ENCODE peak calls at places on chromosomes 4 and X, in five cellular contexts. One of them, this sample, is unnamed. For H3K4me1, the result is how much of the 10 kb centered on the place peaks cover.

GRCh38 chr4:154743683-154744340 is at the start of gene LRAT:
- DNase-seq in naive thymus-derived CD4-positive, alpha-beta T cell: peak
- DNase-seq in fibroblast of lung: no peak
- DNase-seq in IMR-90: no peak
- DNase-seq in cardiac muscle cell: peak
- DNase-seq in this sample: no peak

GRCh38 chrX:24166078-24166477 is 16.5 kb downstream of the ZFX start:
- DNase-seq in naive thymus-derived CD4-positive, alpha-beta T cell: no peak
- DNase-seq in fibroblast of lung: no peak
- DNase-seq in IMR-90: no peak
- DNase-seq in cardiac muscle cell: no peak
- DNase-seq in this sample: no peak

GRCh38 chr4:25258980-25259578 is 25.2 kb downstream of the PI4K2B start:
- DNase-seq in naive thymus-derived CD4-positive, alpha-beta T cell: no peak
- DNase-seq in fibroblast of lung: no peak
- DNase-seq in IMR-90: peak
- DNase-seq in cardiac muscle cell: no peak
- DNase-seq in this sample: no peak

GRCh38 chr4:41505161-41505653 is 32.8 kb upstream of the LIMCH1 start:
- DNase-seq in naive thymus-derived CD4-positive, alpha-beta T cell: no peak
- DNase-seq in fibroblast of lung: peak
- DNase-seq in IMR-90: no peak
- DNase-seq in cardiac muscle cell: no peak
- DNase-seq in this sample: no peak

GRCh38 chrX:102708900-102709299 is 3.3 kb upstream of the GPRASP2 start:
- DNase-seq in naive thymus-derived CD4-positive, alpha-beta T cell: no peak
- DNase-seq in fibroblast of lung: no peak
- DNase-seq in IMR-90: no peak
- DNase-seq in cardiac muscle cell: no peak
- DNase-seq in this sample: no peak

GRCh38 chr4:139861471-139861870 is 195.9 kb downstream of the MGST2 start:
- DNase-seq in naive thymus-derived CD4-positive, alpha-beta T cell: no peak
- DNase-seq in fibroblast of lung: no peak
- DNase-seq in IMR-90: no peak
- DNase-seq in cardiac muscle cell: no peak
- DNase-seq in this sample: no peak

GRCh38 chr4:60201052-60201673 is 999.0 kb upstream of the ADGRL3 start:
- DNase-seq in naive thymus-derived CD4-positive, alpha-beta T cell: no peak
- DNase-seq in fibroblast of lung: peak
- DNase-seq in IMR-90: peak
- DNase-seq in cardiac muscle cell: peak
- DNase-seq in this sample: no peak

GRCh38 chr4:57071340-57071739 is 38.8 kb downstream of the IGFBP7 start:
- DNase-seq in naive thymus-derived CD4-positive, alpha-beta T cell: no peak
- DNase-seq in fibroblast of lung: peak
- DNase-seq in IMR-90: peak
- DNase-seq in cardiac muscle cell: no peak
- DNase-seq in this sample: no peak

GRCh38 chr4:151114986-151115385 is 15.6 kb downstream of the RPS3A start:
- DNase-seq in naive thymus-derived CD4-positive, alpha-beta T cell: no peak
- DNase-seq in fibroblast of lung: peak
- DNase-seq in IMR-90: peak
- DNase-seq in cardiac muscle cell: no peak
- DNase-seq in this sample: no peak

GRCh38 chr4:174871407-174871806 is 42.4 kb upstream of the GLRA3 start:
- DNase-seq in naive thymus-derived CD4-positive, alpha-beta T cell: no peak
- DNase-seq in fibroblast of lung: no peak
- DNase-seq in IMR-90: no peak
- DNase-seq in cardiac muscle cell: no peak
- DNase-seq in this sample: no peak

GRCh38 chr4:188432328-188432727 is 293.1 kb downstream of the TRIML1 start:
- DNase-seq in naive thymus-derived CD4-positive, alpha-beta T cell: no peak
- DNase-seq in fibroblast of lung: no peak
- DNase-seq in IMR-90: peak
- DNase-seq in cardiac muscle cell: no peak
- DNase-seq in this sample: no peak

DNA sequence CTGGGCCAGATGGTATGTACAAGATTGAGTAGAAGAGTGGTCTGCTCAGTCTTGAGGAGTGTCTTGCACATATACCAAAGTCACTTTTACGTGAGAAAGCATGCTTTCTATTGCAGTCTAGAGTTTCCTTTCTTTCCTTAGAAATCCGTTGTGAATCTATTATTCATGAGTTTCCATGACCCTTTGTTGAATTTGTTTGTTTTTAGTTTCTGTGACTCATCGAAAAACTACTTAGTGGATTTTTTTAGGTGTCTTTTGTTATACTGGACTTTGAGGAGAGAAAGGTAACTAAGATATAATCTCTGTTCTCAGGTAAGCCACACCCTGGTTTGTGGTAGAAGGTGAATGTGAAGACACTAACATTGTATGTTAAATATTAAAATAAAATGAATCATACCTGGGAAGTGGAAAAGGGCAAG is 23.0 kb downstream of the GALNT7 start:
- DNase-seq in naive thymus-derived CD4-positive, alpha-beta T cell: no peak
- DNase-seq in fibroblast of lung: peak
- DNase-seq in IMR-90: peak
- DNase-seq in cardiac muscle cell: no peak
- DNase-seq in this sample: no peak
- H3K4me1 ChIP-seq in naive thymus-derived CD4-positive, alpha-beta T cell: under half
- H3K4me1 ChIP-seq in fibroblast of lung: under half
- H3K4me1 ChIP-seq in IMR-90: under half
- H3K4me1 ChIP-seq in cardiac muscle cell: under half
- H3K4me1 ChIP-seq in this sample: under half

GRCh38 chr4:173040200-173040599 is 128.4 kb upstream of the GALNT7 start:
- DNase-seq in naive thymus-derived CD4-positive, alpha-beta T cell: no peak
- DNase-seq in fibroblast of lung: peak
- DNase-seq in IMR-90: peak
- DNase-seq in cardiac muscle cell: no peak
- DNase-seq in this sample: no peak
- H3K27ac ChIP-seq in naive thymus-derived CD4-positive, alpha-beta T cell: no peak
- H3K27ac ChIP-seq in fibroblast of lung: no peak
- H3K27ac ChIP-seq in IMR-90: no peak
- H3K27ac ChIP-seq in cardiac muscle cell: no peak
- H3K27ac ChIP-seq in this sample: no peak

DNA sequence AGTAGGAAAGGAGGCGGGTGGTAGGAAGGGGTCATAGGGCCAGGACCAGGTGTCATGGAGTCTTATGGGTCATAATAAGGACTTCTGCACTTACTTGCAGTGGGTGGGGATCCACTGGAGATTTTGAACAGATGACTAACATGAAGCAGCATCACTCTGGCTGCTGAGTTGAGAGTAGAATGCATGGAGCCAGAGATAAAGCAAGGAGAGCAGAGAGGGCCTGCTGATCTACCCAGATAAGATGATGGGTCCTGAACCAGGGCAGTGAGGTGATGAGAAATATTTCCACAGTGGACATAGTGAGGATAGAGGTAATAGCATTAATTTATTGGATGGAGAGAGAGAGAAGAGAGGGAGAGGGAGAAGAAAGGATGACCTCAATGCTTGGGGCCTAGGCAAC is 48.0 kb downstream of the HCCS start:
- DNase-seq in naive thymus-derived CD4-positive, alpha-beta T cell: no peak
- DNase-seq in fibroblast of lung: no peak
- DNase-seq in IMR-90: no peak
- DNase-seq in cardiac muscle cell: no peak
- DNase-seq in this sample: no peak
- H3K4me1 ChIP-seq in naive thymus-derived CD4-positive, alpha-beta T cell: under half
- H3K4me1 ChIP-seq in fibroblast of lung: under half
- H3K4me1 ChIP-seq in IMR-90: under half
- H3K4me1 ChIP-seq in cardiac muscle cell: under half
- H3K4me1 ChIP-seq in this sample: under half

DNA sequence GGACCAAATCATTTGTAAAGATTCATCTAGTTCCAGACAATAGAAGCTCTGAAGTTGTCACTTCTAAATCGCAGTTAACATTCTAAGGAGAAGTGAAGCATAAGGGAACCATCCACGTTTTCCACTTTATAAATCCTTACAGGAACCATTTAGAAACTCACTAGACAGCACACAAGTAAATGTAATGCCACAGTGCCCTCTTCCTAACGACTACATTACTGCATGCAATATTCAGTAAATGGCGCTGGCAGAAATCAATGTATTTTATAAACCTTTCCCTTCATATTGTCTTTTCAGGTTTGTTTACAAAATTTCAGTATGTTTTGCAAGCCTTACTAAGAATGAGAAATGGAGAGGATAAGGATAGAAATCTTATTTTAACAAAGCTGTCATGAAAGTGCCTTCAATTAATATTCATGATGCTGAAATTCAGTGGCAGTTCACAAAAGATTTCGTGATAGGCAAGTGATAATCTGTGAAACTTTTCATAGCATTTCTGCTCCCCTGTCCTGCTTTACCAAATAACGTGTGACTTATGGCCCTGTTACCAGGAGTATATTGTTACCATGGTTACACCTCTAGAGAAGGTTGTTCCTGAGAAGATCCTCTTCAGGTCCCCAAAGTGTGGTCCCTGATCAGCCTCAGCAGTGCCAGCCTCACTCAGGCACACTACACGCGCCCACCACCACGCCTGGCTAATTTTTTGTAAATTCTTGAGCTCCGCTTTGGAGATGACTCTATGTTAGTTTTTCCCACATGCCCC is 54.2 kb downstream of the TMA16 start:
- DNase-seq in naive thymus-derived CD4-positive, alpha-beta T cell: peak
- DNase-seq in fibroblast of lung: peak
- DNase-seq in IMR-90: peak
- DNase-seq in cardiac muscle cell: peak
- DNase-seq in this sample: no peak
- H3K27ac ChIP-seq in naive thymus-derived CD4-positive, alpha-beta T cell: no peak
- H3K27ac ChIP-seq in fibroblast of lung: no peak
- H3K27ac ChIP-seq in IMR-90: no peak
- H3K27ac ChIP-seq in cardiac muscle cell: no peak
- H3K27ac ChIP-seq in this sample: no peak

GRCh38 chr4:112280657-112281056 is 5.0 kb downstream of the TIFA start:
- DNase-seq in naive thymus-derived CD4-positive, alpha-beta T cell: no peak
- DNase-seq in fibroblast of lung: no peak
- DNase-seq in IMR-90: no peak
- DNase-seq in cardiac muscle cell: no peak
- DNase-seq in this sample: no peak
- H3K4me1 ChIP-seq in naive thymus-derived CD4-positive, alpha-beta T cell: under half
- H3K4me1 ChIP-seq in fibroblast of lung: under half
- H3K4me1 ChIP-seq in IMR-90: under half
- H3K4me1 ChIP-seq in cardiac muscle cell: under half
- H3K4me1 ChIP-seq in this sample: under half

GRCh38 chrX:67779099-67779498 is 235.3 kb downstream of the AR start:
- DNase-seq in naive thymus-derived CD4-positive, alpha-beta T cell: no peak
- DNase-seq in fibroblast of lung: no peak
- DNase-seq in IMR-90: no peak
- DNase-seq in cardiac muscle cell: peak
- DNase-seq in this sample: no peak
- H3K27ac ChIP-seq in naive thymus-derived CD4-positive, alpha-beta T cell: no peak
- H3K27ac ChIP-seq in fibroblast of lung: no peak
- H3K27ac ChIP-seq in IMR-90: no peak
- H3K27ac ChIP-seq in cardiac muscle cell: no peak
- H3K27ac ChIP-seq in this sample: no peak

This sample was measured in CD8-positive, alpha-beta memory T cell.